ENCODE peak calls at places on chromosomes 5 and 9, in eight cellular contexts. Z, G, X, J, Q, V, L and W are unnamed samples.

GRCh38 chr5:80481019-80481893 is 6.6 kb upstream of the FAM151B start:
- DNase-seq in Z (no peak), G (peak), X (no peak), J (peak), Q (no peak), V (peak), L (peak), W (peak)

GRCh38 chr5:153276151-153276550 is 214.3 kb upstream of the GRIA1 start:
- DNase-seq in Z (peak), G (peak), X (no peak), J (peak), Q (no peak), V (peak), L (peak), W (peak)

GRCh38 chr9:23324511-23324910 is 501.5 kb downstream of the ELAVL2 start:
- DNase-seq in Z (no peak), G (no peak), X (no peak), J (no peak), Q (no peak), V (no peak), L (no peak), W (no peak)

GRCh38 chr5:173451031-173451430 is 122.8 kb upstream of the STC2 start:
- DNase-seq in Z (no peak), G (no peak), X (no peak), J (no peak), Q (no peak), V (peak), L (peak), W (peak)

GRCh38 chr5:148482697-148483462 is 99.1 kb downstream of the FBXO38 start:
- DNase-seq in Z (no peak), G (peak), X (no peak), J (no peak), Q (no peak), V (peak), L (peak), W (peak)

GRCh38 chr9:95307538-95307937 is 10.0 kb downstream of the FANCC start:
- DNase-seq in Z (no peak), G (no peak), X (no peak), J (no peak), Q (no peak), V (no peak), L (no peak), W (no peak)

GRCh38 chr5:173645897-173646574 is 29.6 kb upstream of the BOD1 start:
- DNase-seq in Z (no peak), G (no peak), X (no peak), J (no peak), Q (peak), V (no peak), L (no peak), W (no peak)

GRCh38 chr5:79011219-79011836 is 26.2 kb upstream of the ARSB start:
- DNase-seq in Z (no peak), G (peak), X (no peak), J (no peak), Q (no peak), V (peak), L (peak), W (peak)

GRCh38 chr5:446066-446725 is 3.2 kb downstream of the EXOC3 start:
- DNase-seq in Z (no peak), G (no peak), X (no peak), J (no peak), Q (peak), V (no peak), L (no peak), W (no peak)

GRCh38 chr9:136791466-136792276 is 527 bp downstream of the TMEM141 start:
- DNase-seq in Z (no peak), G (no peak), X (peak), J (no peak), Q (no peak), V (peak), L (peak), W (no peak)

GRCh38 chr9:4235951-4236804 is 63.7 kb downstream of the GLIS3 start:
- DNase-seq in Z (no peak), G (peak), X (no peak), J (peak), Q (no peak), V (peak), L (no peak), W (no peak)

GRCh38 chr9:121156263-121156731 is 45.4 kb downstream of the RAB14 start:
- DNase-seq in Z (peak), G (peak), X (peak), J (peak), Q (no peak), V (peak), L (peak), W (no peak)

GRCh38 chr5:28770307-28770706 is 1731.9 kb upstream of the CDH9 start:
- DNase-seq in Z (no peak), G (no peak), X (no peak), J (no peak), Q (no peak), V (no peak), L (no peak), W (no peak)

GRCh38 chr5:61467766-61468482 is 135.9 kb downstream of the ZSWIM6 start:
- DNase-seq in Z (peak), G (peak), X (no peak), J (peak), Q (no peak), V (peak), L (no peak), W (no peak)

GRCh38 chr9:93585695-93586094 is 9.3 kb downstream of the PHF2 start:
- DNase-seq in Z (no peak), G (no peak), X (no peak), J (no peak), Q (no peak), V (no peak), L (no peak), W (no peak)

GRCh38 chr9:133114451-133114885 is 6.6 kb downstream of the RALGDS start:
- DNase-seq in Z (no peak), G (peak), X (peak), J (no peak), Q (no peak), V (no peak), L (no peak), W (no peak)

GRCh38 chr9:99357575-99357974 is 135.5 kb downstream of the SEC61B start:
- DNase-seq in Z (no peak), G (peak), X (no peak), J (no peak), Q (no peak), V (peak), L (peak), W (no peak)

GRCh38 chr9:124348831-124349230 is 66.4 kb downstream of the PSMB7 start:
- DNase-seq in Z (no peak), G (no peak), X (no peak), J (no peak), Q (peak), V (no peak), L (peak), W (no peak)

GRCh38 chr9:121880343-121880742 is 212.8 kb downstream of the TTLL11 start:
- DNase-seq in Z (no peak), G (no peak), X (no peak), J (no peak), Q (no peak), V (no peak), L (no peak), W (no peak)

GRCh38 chr9:37061763-37062162 is 27.7 kb upstream of the PAX5 start:
- DNase-seq in Z (peak), G (peak), X (no peak), J (no peak), Q (no peak), V (peak), L (no peak), W (no peak)

GRCh38 chr5:175597718-175598117 is 60.2 kb upstream of the HRH2 start:
- DNase-seq in Z (no peak), G (no peak), X (no peak), J (no peak), Q (no peak), V (no peak), L (no peak), W (no peak)

GRCh38 chr5:170451764-170452365 is 52.0 kb upstream of the KCNIP1 start:
- DNase-seq in Z (peak), G (peak), X (no peak), J (no peak), Q (no peak), V (peak), L (no peak), W (no peak)

GRCh38 chr5:81420039-81420667 is 26.2 kb upstream of the ACOT12 start:
- DNase-seq in Z (peak), G (peak), X (no peak), J (peak), Q (no peak), V (peak), L (no peak), W (peak)

GRCh38 chr5:1642621-1643061 is 118.9 kb upstream of the LPCAT1 start:
- DNase-seq in Z (no peak), G (no peak), X (no peak), J (no peak), Q (no peak), V (no peak), L (no peak), W (no peak)

GRCh38 chr5:1643651-1644392 is 120.1 kb upstream of the LPCAT1 start:
- DNase-seq in Z (no peak), G (no peak), X (no peak), J (no peak), Q (no peak), V (peak), L (no peak), W (no peak)

GRCh38 chr5:1642221-1642620 is 118.5 kb upstream of the LPCAT1 start:
- DNase-seq in Z (no peak), G (no peak), X (no peak), J (no peak), Q (no peak), V (no peak), L (no peak), W (no peak)

GRCh38 chr5:1647580-1647979 is 123.8 kb upstream of the LPCAT1 start:
- DNase-seq in Z (no peak), G (no peak), X (no peak), J (no peak), Q (no peak), V (no peak), L (no peak), W (no peak)

DNA sequence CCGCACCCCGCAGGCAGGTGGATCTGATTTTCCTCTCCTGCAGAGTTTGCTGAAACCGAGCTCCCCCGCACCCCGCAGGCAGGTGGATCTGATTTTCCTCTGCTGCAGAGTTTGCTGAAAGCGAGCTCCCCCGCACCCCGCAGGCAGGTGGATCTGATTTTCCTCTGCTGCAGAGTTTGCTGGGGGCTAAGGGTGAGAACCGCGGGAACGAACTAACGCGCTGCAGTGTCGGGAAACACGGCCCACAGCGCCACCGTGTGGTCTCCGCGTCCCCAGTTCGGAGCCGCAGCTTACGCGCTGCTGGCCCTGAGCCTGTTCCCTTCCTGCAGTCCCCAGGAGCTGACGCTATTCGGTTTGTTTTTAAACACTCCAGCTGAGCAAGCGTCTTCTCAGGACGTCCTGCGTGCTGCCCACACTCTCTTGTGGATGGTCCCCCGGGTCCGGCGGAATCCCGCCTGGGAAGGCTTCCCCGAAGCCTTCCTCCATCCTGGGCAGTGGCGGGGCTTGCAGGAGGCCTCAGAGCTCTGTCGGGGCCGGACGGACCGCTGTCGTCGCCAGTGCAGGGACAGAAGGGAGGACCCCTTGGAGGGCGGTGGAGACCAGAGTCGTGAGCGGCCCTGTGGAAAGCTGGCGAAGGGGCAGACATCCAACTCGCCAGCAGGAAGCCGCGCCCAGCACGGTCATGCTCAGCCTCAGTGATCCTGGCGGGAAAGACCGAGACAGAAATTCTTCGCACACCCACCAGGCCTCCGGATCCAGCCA is 121.2 kb upstream of the LPCAT1 start:
- DNase-seq in Z (peak), G (peak), X (peak), J (peak), Q (no peak), V (peak), L (peak), W (peak)
- H3K4me3 ChIP-seq in Z (peak), G (peak), X (no peak), J (no peak), Q (peak), V (peak), L (no peak), W (no peak)

DNA sequence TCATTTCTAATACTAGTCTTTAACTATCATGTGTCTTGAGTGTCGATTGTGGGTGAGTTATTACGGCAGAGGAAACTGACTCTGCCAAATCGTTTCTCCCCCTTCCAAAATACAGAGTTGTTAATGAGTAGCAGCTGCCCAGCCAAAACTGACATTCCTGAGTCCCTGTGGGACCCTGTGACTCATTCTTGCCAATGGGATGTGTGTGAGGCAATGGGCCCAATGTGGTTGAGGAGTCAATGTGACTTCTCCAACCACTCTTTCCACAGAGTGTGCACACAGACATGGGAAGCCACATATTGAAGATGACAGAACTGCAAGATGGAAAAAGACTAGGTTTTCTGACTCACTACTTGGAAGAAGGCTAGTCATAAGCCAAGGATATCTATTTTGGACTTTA is 434.7 kb downstream of the DTWD2 start:
- DNase-seq in Z (peak), G (peak), X (no peak), J (peak), Q (peak), V (peak), L (no peak), W (no peak)
- H3K4me3 ChIP-seq in Z (no peak), G (no peak), X (no peak), J (no peak), Q (no peak), V (no peak), L (no peak), W (no peak)

DNA sequence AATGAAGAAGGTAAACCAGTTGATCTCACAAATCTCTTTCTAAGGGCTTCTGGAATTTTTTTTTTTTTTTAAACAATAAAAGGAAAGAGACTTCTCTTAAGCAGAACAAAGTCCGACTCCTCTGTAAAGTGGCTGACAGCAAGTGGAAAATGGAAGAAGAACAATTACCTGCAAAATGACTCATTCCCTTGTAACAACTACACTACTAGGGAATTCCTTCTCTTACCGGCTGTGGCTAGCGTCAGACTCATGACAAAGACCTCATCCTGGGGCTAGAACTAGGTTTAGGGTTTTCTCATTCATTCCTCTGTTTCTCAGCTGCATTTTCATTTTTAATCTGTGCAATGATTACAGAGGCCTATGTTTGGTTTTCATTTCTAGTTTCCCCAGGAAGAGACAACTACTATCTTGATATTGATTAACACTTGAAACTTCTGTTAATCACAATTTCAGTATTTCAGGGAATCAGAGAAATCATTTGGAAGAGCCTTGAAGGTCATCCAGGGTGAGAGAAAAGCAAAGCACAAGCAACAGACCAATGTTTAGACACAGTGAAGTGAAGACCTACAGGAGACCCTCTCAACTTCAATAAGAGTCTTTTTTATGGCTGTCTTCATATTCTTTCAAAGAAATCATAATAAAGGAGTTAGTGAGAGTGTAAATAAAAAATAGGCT is 437.9 kb downstream of the RAB3C start:
- DNase-seq in Z (no peak), G (no peak), X (peak), J (no peak), Q (no peak), V (no peak), L (no peak), W (no peak)
- H3K4me3 ChIP-seq in Z (no peak), G (no peak), X (no peak), J (no peak), Q (no peak), V (no peak), L (no peak), W (no peak)

DNA sequence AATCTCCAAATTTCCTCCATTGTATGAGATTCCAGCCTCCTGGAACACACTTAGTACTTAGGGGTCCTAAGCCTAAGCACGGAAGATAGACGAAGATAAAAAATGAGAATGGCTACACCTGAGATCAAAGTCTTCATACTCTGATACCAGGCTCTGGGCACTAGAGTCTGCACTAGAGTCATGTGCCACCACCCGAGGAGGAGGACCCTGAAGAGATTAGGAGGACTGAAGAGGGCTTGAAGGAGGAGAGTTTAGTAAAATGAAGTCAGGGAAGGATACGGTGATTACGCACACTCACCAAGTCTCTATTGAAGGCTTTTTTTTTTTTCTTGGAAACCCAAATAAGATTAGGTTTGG is 573 bp upstream of the SPATA24 start:
- DNase-seq in Z (no peak), G (no peak), X (no peak), J (no peak), Q (no peak), V (no peak), L (no peak), W (no peak)
- H3K4me3 ChIP-seq in Z (peak), G (peak), X (no peak), J (peak), Q (peak), V (peak), L (peak), W (peak)

DNA sequence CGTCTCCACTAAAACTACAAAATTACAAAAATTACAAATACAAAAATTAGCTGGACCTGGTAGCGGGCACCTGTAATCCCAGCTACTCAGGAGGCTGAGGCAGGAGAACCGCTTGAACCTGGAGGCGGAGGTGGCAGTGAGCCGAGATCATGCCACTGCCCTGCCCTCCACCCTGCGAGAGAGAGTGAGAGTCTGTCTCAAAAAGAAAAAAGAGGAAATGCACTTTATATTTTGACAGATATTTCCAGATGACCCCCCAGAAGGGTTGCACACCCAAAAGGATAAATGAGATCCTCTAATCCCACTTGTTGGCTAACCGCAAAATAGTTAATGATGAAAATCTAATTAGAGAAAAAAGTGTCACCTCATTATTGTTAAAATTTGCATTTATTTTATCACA is 2.2 kb downstream of the HSDL2 start:
- DNase-seq in Z (no peak), G (no peak), X (no peak), J (no peak), Q (no peak), V (no peak), L (no peak), W (no peak)
- H3K4me3 ChIP-seq in Z (no peak), G (no peak), X (no peak), J (no peak), Q (no peak), V (no peak), L (no peak), W (no peak)